ENCODE peak calls at places on chromosomes 7 and 10, in six cellular contexts. One of them, this sample, is unnamed. For H3K4me1, the result is how much of the 10 kb centered on the place peaks cover.

GRCh38 chr7:10537764-10538163 is 435.9 kb upstream of the PHF14 start:
- DNase-seq in A549: no peak
- DNase-seq in esophagus muscularis mucosa: no peak
- DNase-seq in Peyer's patch: no peak
- DNase-seq in transverse colon: no peak
- DNase-seq in body of pancreas: no peak
- DNase-seq in this sample: no peak

GRCh38 chr10:83127942-83128575 is 1011.2 kb upstream of the GHITM start:
- DNase-seq in A549: no peak
- DNase-seq in esophagus muscularis mucosa: no peak
- DNase-seq in Peyer's patch: no peak
- DNase-seq in transverse colon: no peak
- DNase-seq in body of pancreas: no peak
- DNase-seq in this sample: no peak

GRCh38 chr7:157549612-157550299 is 213.0 kb downstream of the DNAJB6 start:
- DNase-seq in A549: no peak
- DNase-seq in esophagus muscularis mucosa: no peak
- DNase-seq in Peyer's patch: peak
- DNase-seq in transverse colon: no peak
- DNase-seq in body of pancreas: no peak
- DNase-seq in this sample: no peak

GRCh38 chr7:100191775-100192174 is 14.1 kb downstream of the STAG3 start:
- DNase-seq in A549: no peak
- DNase-seq in esophagus muscularis mucosa: no peak
- DNase-seq in Peyer's patch: no peak
- DNase-seq in transverse colon: no peak
- DNase-seq in body of pancreas: no peak
- DNase-seq in this sample: no peak

GRCh38 chr7:57179776-57180415 is 47.7 kb upstream of the ZNF479 start:
- DNase-seq in A549: no peak
- DNase-seq in esophagus muscularis mucosa: no peak
- DNase-seq in Peyer's patch: no peak
- DNase-seq in transverse colon: no peak
- DNase-seq in body of pancreas: no peak
- DNase-seq in this sample: no peak

GRCh38 chr7:108067844-108068243 is 62.3 kb downstream of the LAMB4 start:
- DNase-seq in A549: no peak
- DNase-seq in esophagus muscularis mucosa: no peak
- DNase-seq in Peyer's patch: no peak
- DNase-seq in transverse colon: no peak
- DNase-seq in body of pancreas: no peak
- DNase-seq in this sample: no peak

GRCh38 chr7:104960741-104961479 is 53.1 kb upstream of the KMT2E start:
- DNase-seq in A549: no peak
- DNase-seq in esophagus muscularis mucosa: no peak
- DNase-seq in Peyer's patch: no peak
- DNase-seq in transverse colon: no peak
- DNase-seq in body of pancreas: no peak
- DNase-seq in this sample: no peak

GRCh38 chr10:63466168-63466935 is 575 bp upstream of the JMJD1C start:
- DNase-seq in A549: peak
- DNase-seq in esophagus muscularis mucosa: no peak
- DNase-seq in Peyer's patch: peak
- DNase-seq in transverse colon: peak
- DNase-seq in body of pancreas: peak
- DNase-seq in this sample: peak

GRCh38 chr7:23343806-23344500 is 44.8 kb downstream of the MALSU1 start:
- DNase-seq in A549: no peak
- DNase-seq in esophagus muscularis mucosa: no peak
- DNase-seq in Peyer's patch: no peak
- DNase-seq in transverse colon: no peak
- DNase-seq in body of pancreas: no peak
- DNase-seq in this sample: no peak

GRCh38 chr10:118007773-118008172 is 39.0 kb downstream of the RAB11FIP2 start:
- DNase-seq in A549: no peak
- DNase-seq in esophagus muscularis mucosa: no peak
- DNase-seq in Peyer's patch: no peak
- DNase-seq in transverse colon: no peak
- DNase-seq in body of pancreas: no peak
- DNase-seq in this sample: no peak

GRCh38 chr10:43077421-43078171 is 727 bp downstream of the RET start:
- DNase-seq in A549: peak
- DNase-seq in esophagus muscularis mucosa: no peak
- DNase-seq in Peyer's patch: no peak
- DNase-seq in transverse colon: no peak
- DNase-seq in body of pancreas: no peak
- DNase-seq in this sample: no peak

GRCh38 chr7:83410989-83411591 is 237.8 kb downstream of the SEMA3E start:
- DNase-seq in A549: peak
- DNase-seq in esophagus muscularis mucosa: no peak
- DNase-seq in Peyer's patch: no peak
- DNase-seq in transverse colon: no peak
- DNase-seq in body of pancreas: peak
- DNase-seq in this sample: peak

GRCh38 chr10:31936933-31937332 is 8.3 kb upstream of the ARHGAP12 start:
- DNase-seq in A549: peak
- DNase-seq in esophagus muscularis mucosa: no peak
- DNase-seq in Peyer's patch: no peak
- DNase-seq in transverse colon: no peak
- DNase-seq in body of pancreas: no peak
- DNase-seq in this sample: no peak

GRCh38 chr7:83130623-83131545 is 31.8 kb downstream of the PCLO start:
- DNase-seq in A549: no peak
- DNase-seq in esophagus muscularis mucosa: no peak
- DNase-seq in Peyer's patch: no peak
- DNase-seq in transverse colon: no peak
- DNase-seq in body of pancreas: peak
- DNase-seq in this sample: no peak

GRCh38 chr10:31929260-31929985 is 792 bp upstream of the ARHGAP12 start:
- DNase-seq in A549: peak
- DNase-seq in esophagus muscularis mucosa: no peak
- DNase-seq in Peyer's patch: peak
- DNase-seq in transverse colon: peak
- DNase-seq in body of pancreas: peak
- DNase-seq in this sample: peak

GRCh38 chr7:79591275-79591623 is 137.8 kb upstream of the MAGI2 start:
- DNase-seq in A549: no peak
- DNase-seq in esophagus muscularis mucosa: no peak
- DNase-seq in Peyer's patch: no peak
- DNase-seq in transverse colon: no peak
- DNase-seq in body of pancreas: no peak
- DNase-seq in this sample: no peak

GRCh38 chr7:90238017-90238416 is 7.0 kb upstream of the CFAP69 start:
- DNase-seq in A549: no peak
- DNase-seq in esophagus muscularis mucosa: no peak
- DNase-seq in Peyer's patch: peak
- DNase-seq in transverse colon: no peak
- DNase-seq in body of pancreas: no peak
- DNase-seq in this sample: no peak
- H3K4me1 ChIP-seq in A549: under half
- H3K4me1 ChIP-seq in esophagus muscularis mucosa: under half
- H3K4me1 ChIP-seq in Peyer's patch: under half
- H3K4me1 ChIP-seq in transverse colon: under half
- H3K4me1 ChIP-seq in body of pancreas: under half
- H3K4me1 ChIP-seq in this sample: under half

GRCh38 chr10:89421018-89421476 is 6.7 kb downstream of the IFIT5 start:
- DNase-seq in A549: no peak
- DNase-seq in esophagus muscularis mucosa: no peak
- DNase-seq in Peyer's patch: no peak
- DNase-seq in transverse colon: no peak
- DNase-seq in body of pancreas: no peak
- DNase-seq in this sample: no peak

GRCh38 chr10:89427629-89428028 is 13.3 kb downstream of the IFIT5 start:
- DNase-seq in A549: no peak
- DNase-seq in esophagus muscularis mucosa: no peak
- DNase-seq in Peyer's patch: no peak
- DNase-seq in transverse colon: no peak
- DNase-seq in body of pancreas: no peak
- DNase-seq in this sample: no peak

GRCh38 chr10:89425000-89425399 is 10.6 kb downstream of the IFIT5 start:
- DNase-seq in A549: no peak
- DNase-seq in esophagus muscularis mucosa: no peak
- DNase-seq in Peyer's patch: no peak
- DNase-seq in transverse colon: no peak
- DNase-seq in body of pancreas: peak
- DNase-seq in this sample: no peak

GRCh38 chr10:89428873-89429272 is 14.5 kb downstream of the IFIT5 start:
- DNase-seq in A549: no peak
- DNase-seq in esophagus muscularis mucosa: no peak
- DNase-seq in Peyer's patch: no peak
- DNase-seq in transverse colon: no peak
- DNase-seq in body of pancreas: no peak
- DNase-seq in this sample: no peak

DNA sequence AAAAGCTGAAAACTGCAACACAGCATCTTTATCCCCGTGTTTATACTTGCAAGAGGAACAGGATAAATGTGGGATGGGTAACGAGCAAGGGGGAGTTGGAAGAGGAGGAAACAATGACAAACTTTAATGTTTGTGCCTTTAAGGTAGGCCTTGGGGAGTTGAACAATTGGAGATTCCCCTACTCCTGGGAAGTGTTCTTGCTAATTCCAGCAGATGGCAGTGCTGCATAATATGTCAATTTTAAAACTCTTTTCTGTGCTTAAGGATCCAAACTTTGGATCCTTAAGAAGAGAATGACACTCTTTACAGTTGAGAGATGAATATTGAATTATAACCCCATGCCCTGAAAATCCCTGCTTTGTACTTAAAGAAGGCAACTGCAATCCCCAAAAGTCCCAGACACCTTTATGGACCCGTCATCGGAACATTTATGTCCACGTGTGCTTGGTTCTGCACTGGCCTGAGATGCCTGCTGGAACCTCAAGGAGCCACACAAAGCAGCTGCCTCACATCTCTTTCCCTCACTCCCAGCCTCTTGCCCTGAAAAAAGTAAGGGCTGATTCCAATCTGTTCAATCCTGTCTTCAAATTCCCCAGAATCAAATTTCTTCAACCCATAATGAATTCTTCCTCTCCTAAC is 12.0 kb downstream of the IFIT5 start:
- DNase-seq in A549: peak
- DNase-seq in esophagus muscularis mucosa: no peak
- DNase-seq in Peyer's patch: peak
- DNase-seq in transverse colon: no peak
- DNase-seq in body of pancreas: peak
- DNase-seq in this sample: no peak
- TF ChIP-seq POLR2A in A549: no peak
- TF ChIP-seq POLR2A in esophagus muscularis mucosa: no peak
- TF ChIP-seq POLR2A in Peyer's patch: no peak
- TF ChIP-seq POLR2A in transverse colon: no peak
- TF ChIP-seq POLR2A in body of pancreas: no peak
- TF ChIP-seq POLR2A in this sample: no peak

GRCh38 chr7:2602736-2603387 is 28.9 kb upstream of the TTYH3 start:
- DNase-seq in A549: no peak
- DNase-seq in esophagus muscularis mucosa: no peak
- DNase-seq in Peyer's patch: no peak
- DNase-seq in transverse colon: no peak
- DNase-seq in body of pancreas: no peak
- DNase-seq in this sample: no peak
- H3K4me1 ChIP-seq in A549: under half
- H3K4me1 ChIP-seq in esophagus muscularis mucosa: under half
- H3K4me1 ChIP-seq in Peyer's patch: under half
- H3K4me1 ChIP-seq in transverse colon: under half
- H3K4me1 ChIP-seq in body of pancreas: under half
- H3K4me1 ChIP-seq in this sample: under half

DNA sequence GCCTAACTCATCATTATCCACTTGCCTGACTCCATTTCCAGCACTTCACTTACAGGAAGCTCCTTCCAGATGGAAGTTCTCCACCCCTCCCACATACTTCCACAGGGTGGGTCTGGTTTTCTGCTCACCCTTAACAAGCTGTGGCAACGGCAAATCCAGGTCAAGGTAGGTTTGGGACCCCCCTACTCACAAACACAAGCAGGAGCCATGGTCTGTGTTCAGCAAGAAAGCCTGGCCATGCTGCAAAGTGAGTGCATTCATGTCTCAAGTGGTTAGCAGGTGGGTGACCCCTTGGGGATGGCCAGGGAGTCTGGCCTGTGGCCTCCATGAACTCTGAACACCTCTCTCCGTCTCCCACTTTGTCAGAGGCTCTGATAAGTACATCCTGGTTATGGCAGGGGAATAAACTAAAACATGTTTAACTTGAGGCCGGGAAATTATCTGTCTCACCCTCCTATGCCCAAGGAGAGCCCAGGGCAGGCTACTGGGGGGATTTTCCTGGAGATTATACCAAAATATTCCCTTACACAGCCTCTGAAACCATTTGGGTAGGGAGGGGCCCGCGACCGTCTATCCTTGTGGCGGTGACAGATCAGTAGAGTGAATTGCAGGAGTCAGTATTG is 847 bp downstream of the XPNPEP1 start:
- DNase-seq in A549: no peak
- DNase-seq in esophagus muscularis mucosa: no peak
- DNase-seq in Peyer's patch: no peak
- DNase-seq in transverse colon: no peak
- DNase-seq in body of pancreas: peak
- DNase-seq in this sample: no peak
- TF ChIP-seq POLR2A in A549: no peak
- TF ChIP-seq POLR2A in esophagus muscularis mucosa: no peak
- TF ChIP-seq POLR2A in Peyer's patch: no peak
- TF ChIP-seq POLR2A in transverse colon: no peak
- TF ChIP-seq POLR2A in body of pancreas: no peak
- TF ChIP-seq POLR2A in this sample: no peak

GRCh38 chr10:50618624-50619023 is 5.1 kb downstream of the SGMS1 start:
- DNase-seq in A549: no peak
- DNase-seq in esophagus muscularis mucosa: no peak
- DNase-seq in Peyer's patch: no peak
- DNase-seq in transverse colon: no peak
- DNase-seq in body of pancreas: no peak
- DNase-seq in this sample: no peak

GRCh38 chr10:50621981-50622496 is 1.7 kb downstream of the SGMS1 start:
- DNase-seq in A549: peak
- DNase-seq in esophagus muscularis mucosa: peak
- DNase-seq in Peyer's patch: peak
- DNase-seq in transverse colon: peak
- DNase-seq in body of pancreas: peak
- DNase-seq in this sample: peak

GRCh38 chr10:50619882-50620281 is 3.9 kb downstream of the SGMS1 start:
- DNase-seq in A549: no peak
- DNase-seq in esophagus muscularis mucosa: no peak
- DNase-seq in Peyer's patch: no peak
- DNase-seq in transverse colon: no peak
- DNase-seq in body of pancreas: no peak
- DNase-seq in this sample: no peak

GRCh38 chr10:50620899-50621298 is 2.9 kb downstream of the SGMS1 start:
- DNase-seq in A549: no peak
- DNase-seq in esophagus muscularis mucosa: no peak
- DNase-seq in Peyer's patch: no peak
- DNase-seq in transverse colon: no peak
- DNase-seq in body of pancreas: no peak
- DNase-seq in this sample: no peak

GRCh38 chr10:50619171-50619570 is 4.6 kb downstream of the SGMS1 start:
- DNase-seq in A549: no peak
- DNase-seq in esophagus muscularis mucosa: no peak
- DNase-seq in Peyer's patch: no peak
- DNase-seq in transverse colon: no peak
- DNase-seq in body of pancreas: no peak
- DNase-seq in this sample: no peak
- H3K4me1 ChIP-seq in A549: under half
- H3K4me1 ChIP-seq in esophagus muscularis mucosa: half or more
- H3K4me1 ChIP-seq in Peyer's patch: under half
- H3K4me1 ChIP-seq in transverse colon: under half
- H3K4me1 ChIP-seq in body of pancreas: half or more
- H3K4me1 ChIP-seq in this sample: under half

This sample was measured in tibial nerve.